ENCODE peak calls at places on chromosome 3, in six cellular contexts. One of them, this sample, is unnamed.

GRCh38 chr3:72149645-72150044 is 364.7 kb upstream of the PROK2 start:
- DNase-seq in stimulated activated CD8-positive, alpha-beta memory T cell treated with anti-CD3 and anti-CD28 coated beads, Interleukin-15, amount 100 ng/mL, for 1 hour: no peak
- DNase-seq in iris pigment epithelial cell: no peak
- DNase-seq in foreskin fibroblast: no peak
- DNase-seq in mesenteric fat pad: no peak
- DNase-seq in nephron progenitor cell: no peak
- DNase-seq in this sample: no peak

GRCh38 chr3:140529558-140529957 is 148.3 kb upstream of the TRIM42 start:
- DNase-seq in stimulated activated CD8-positive, alpha-beta memory T cell treated with anti-CD3 and anti-CD28 coated beads, Interleukin-15, amount 100 ng/mL, for 1 hour: no peak
- DNase-seq in iris pigment epithelial cell: no peak
- DNase-seq in foreskin fibroblast: no peak
- DNase-seq in mesenteric fat pad: no peak
- DNase-seq in nephron progenitor cell: no peak
- DNase-seq in this sample: no peak

GRCh38 chr3:177284383-177284881 is 87.2 kb upstream of the TBL1XR1 start:
- DNase-seq in stimulated activated CD8-positive, alpha-beta memory T cell treated with anti-CD3 and anti-CD28 coated beads, Interleukin-15, amount 100 ng/mL, for 1 hour: no peak
- DNase-seq in iris pigment epithelial cell: peak
- DNase-seq in foreskin fibroblast: peak
- DNase-seq in mesenteric fat pad: no peak
- DNase-seq in nephron progenitor cell: no peak
- DNase-seq in this sample: peak

GRCh38 chr3:122697952-122698625 is 17.4 kb downstream of the PARP14 start:
- DNase-seq in stimulated activated CD8-positive, alpha-beta memory T cell treated with anti-CD3 and anti-CD28 coated beads, Interleukin-15, amount 100 ng/mL, for 1 hour: no peak
- DNase-seq in iris pigment epithelial cell: peak
- DNase-seq in foreskin fibroblast: no peak
- DNase-seq in mesenteric fat pad: no peak
- DNase-seq in nephron progenitor cell: no peak
- DNase-seq in this sample: no peak

GRCh38 chr3:50427255-50427654 is 67.9 kb upstream of the TMEM115 start:
- DNase-seq in stimulated activated CD8-positive, alpha-beta memory T cell treated with anti-CD3 and anti-CD28 coated beads, Interleukin-15, amount 100 ng/mL, for 1 hour: no peak
- DNase-seq in iris pigment epithelial cell: no peak
- DNase-seq in foreskin fibroblast: no peak
- DNase-seq in mesenteric fat pad: no peak
- DNase-seq in nephron progenitor cell: no peak
- DNase-seq in this sample: no peak

GRCh38 chr3:41102053-41102556 is 97.2 kb upstream of the CTNNB1 start:
- DNase-seq in stimulated activated CD8-positive, alpha-beta memory T cell treated with anti-CD3 and anti-CD28 coated beads, Interleukin-15, amount 100 ng/mL, for 1 hour: no peak
- DNase-seq in iris pigment epithelial cell: no peak
- DNase-seq in foreskin fibroblast: no peak
- DNase-seq in mesenteric fat pad: no peak
- DNase-seq in nephron progenitor cell: no peak
- DNase-seq in this sample: no peak

GRCh38 chr3:100210777-100211145 is 50.0 kb upstream of the TBC1D23 start:
- DNase-seq in stimulated activated CD8-positive, alpha-beta memory T cell treated with anti-CD3 and anti-CD28 coated beads, Interleukin-15, amount 100 ng/mL, for 1 hour: no peak
- DNase-seq in iris pigment epithelial cell: peak
- DNase-seq in foreskin fibroblast: peak
- DNase-seq in mesenteric fat pad: no peak
- DNase-seq in nephron progenitor cell: no peak
- DNase-seq in this sample: peak

GRCh38 chr3:149955449-149955848 is 15.2 kb downstream of the PFN2 start:
- DNase-seq in stimulated activated CD8-positive, alpha-beta memory T cell treated with anti-CD3 and anti-CD28 coated beads, Interleukin-15, amount 100 ng/mL, for 1 hour: no peak
- DNase-seq in iris pigment epithelial cell: peak
- DNase-seq in foreskin fibroblast: no peak
- DNase-seq in mesenteric fat pad: no peak
- DNase-seq in nephron progenitor cell: no peak
- DNase-seq in this sample: peak

GRCh38 chr3:177459397-177459796 is 262.1 kb upstream of the TBL1XR1 start:
- DNase-seq in stimulated activated CD8-positive, alpha-beta memory T cell treated with anti-CD3 and anti-CD28 coated beads, Interleukin-15, amount 100 ng/mL, for 1 hour: no peak
- DNase-seq in iris pigment epithelial cell: peak
- DNase-seq in foreskin fibroblast: peak
- DNase-seq in mesenteric fat pad: no peak
- DNase-seq in nephron progenitor cell: no peak
- DNase-seq in this sample: peak

GRCh38 chr3:119681279-119681678 is 4.1 kb upstream of the COX17 start:
- DNase-seq in stimulated activated CD8-positive, alpha-beta memory T cell treated with anti-CD3 and anti-CD28 coated beads, Interleukin-15, amount 100 ng/mL, for 1 hour: no peak
- DNase-seq in iris pigment epithelial cell: peak
- DNase-seq in foreskin fibroblast: peak
- DNase-seq in mesenteric fat pad: no peak
- DNase-seq in nephron progenitor cell: no peak
- DNase-seq in this sample: peak

GRCh38 chr3:146554168-146554760 is 9.9 kb upstream of the PLSCR1 start:
- DNase-seq in stimulated activated CD8-positive, alpha-beta memory T cell treated with anti-CD3 and anti-CD28 coated beads, Interleukin-15, amount 100 ng/mL, for 1 hour: no peak
- DNase-seq in iris pigment epithelial cell: peak
- DNase-seq in foreskin fibroblast: no peak
- DNase-seq in mesenteric fat pad: no peak
- DNase-seq in nephron progenitor cell: no peak
- DNase-seq in this sample: no peak

GRCh38 chr3:39144095-39144747 is 9.2 kb downstream of the CSRNP1 start:
- DNase-seq in stimulated activated CD8-positive, alpha-beta memory T cell treated with anti-CD3 and anti-CD28 coated beads, Interleukin-15, amount 100 ng/mL, for 1 hour: no peak
- DNase-seq in iris pigment epithelial cell: no peak
- DNase-seq in foreskin fibroblast: no peak
- DNase-seq in mesenteric fat pad: peak
- DNase-seq in nephron progenitor cell: no peak
- DNase-seq in this sample: no peak

GRCh38 chr3:101903426-101903825 is 54.1 kb downstream of the NFKBIZ start:
- DNase-seq in stimulated activated CD8-positive, alpha-beta memory T cell treated with anti-CD3 and anti-CD28 coated beads, Interleukin-15, amount 100 ng/mL, for 1 hour: no peak
- DNase-seq in iris pigment epithelial cell: peak
- DNase-seq in foreskin fibroblast: peak
- DNase-seq in mesenteric fat pad: no peak
- DNase-seq in nephron progenitor cell: no peak
- DNase-seq in this sample: peak

GRCh38 chr3:81452406-81452805 is 309.0 kb downstream of the GBE1 start:
- DNase-seq in stimulated activated CD8-positive, alpha-beta memory T cell treated with anti-CD3 and anti-CD28 coated beads, Interleukin-15, amount 100 ng/mL, for 1 hour: no peak
- DNase-seq in iris pigment epithelial cell: peak
- DNase-seq in foreskin fibroblast: no peak
- DNase-seq in mesenteric fat pad: no peak
- DNase-seq in nephron progenitor cell: no peak
- DNase-seq in this sample: no peak

GRCh38 chr3:38446812-38447211 is 6.9 kb upstream of the ACVR2B start:
- DNase-seq in stimulated activated CD8-positive, alpha-beta memory T cell treated with anti-CD3 and anti-CD28 coated beads, Interleukin-15, amount 100 ng/mL, for 1 hour: no peak
- DNase-seq in iris pigment epithelial cell: no peak
- DNase-seq in foreskin fibroblast: no peak
- DNase-seq in mesenteric fat pad: no peak
- DNase-seq in nephron progenitor cell: no peak
- DNase-seq in this sample: no peak

GRCh38 chr3:156816091-156816793 is 9.9 kb upstream of the LEKR1 start:
- DNase-seq in stimulated activated CD8-positive, alpha-beta memory T cell treated with anti-CD3 and anti-CD28 coated beads, Interleukin-15, amount 100 ng/mL, for 1 hour: no peak
- DNase-seq in iris pigment epithelial cell: peak
- DNase-seq in foreskin fibroblast: peak
- DNase-seq in mesenteric fat pad: no peak
- DNase-seq in nephron progenitor cell: peak
- DNase-seq in this sample: no peak

GRCh38 chr3:89570465-89570864 is 463.0 kb downstream of the EPHA3 start:
- DNase-seq in stimulated activated CD8-positive, alpha-beta memory T cell treated with anti-CD3 and anti-CD28 coated beads, Interleukin-15, amount 100 ng/mL, for 1 hour: no peak
- DNase-seq in iris pigment epithelial cell: no peak
- DNase-seq in foreskin fibroblast: no peak
- DNase-seq in mesenteric fat pad: no peak
- DNase-seq in nephron progenitor cell: no peak
- DNase-seq in this sample: no peak

GRCh38 chr3:129934234-129935123 is 40.0 kb upstream of the TRH start:
- DNase-seq in stimulated activated CD8-positive, alpha-beta memory T cell treated with anti-CD3 and anti-CD28 coated beads, Interleukin-15, amount 100 ng/mL, for 1 hour: no peak
- DNase-seq in iris pigment epithelial cell: peak
- DNase-seq in foreskin fibroblast: peak
- DNase-seq in mesenteric fat pad: no peak
- DNase-seq in nephron progenitor cell: peak
- DNase-seq in this sample: no peak

GRCh38 chr3:116155830-116156229 is 289.5 kb downstream of the LSAMP start:
- DNase-seq in stimulated activated CD8-positive, alpha-beta memory T cell treated with anti-CD3 and anti-CD28 coated beads, Interleukin-15, amount 100 ng/mL, for 1 hour: no peak
- DNase-seq in iris pigment epithelial cell: no peak
- DNase-seq in foreskin fibroblast: peak
- DNase-seq in mesenteric fat pad: no peak
- DNase-seq in nephron progenitor cell: no peak
- DNase-seq in this sample: peak

GRCh38 chr3:182925944-182926337 is 54.4 kb downstream of the DCUN1D1 start:
- DNase-seq in stimulated activated CD8-positive, alpha-beta memory T cell treated with anti-CD3 and anti-CD28 coated beads, Interleukin-15, amount 100 ng/mL, for 1 hour: no peak
- DNase-seq in iris pigment epithelial cell: no peak
- DNase-seq in foreskin fibroblast: no peak
- DNase-seq in mesenteric fat pad: no peak
- DNase-seq in nephron progenitor cell: no peak
- DNase-seq in this sample: no peak

GRCh38 chr3:156106721-156107373 is 13.5 kb upstream of the KCNAB1 start:
- DNase-seq in stimulated activated CD8-positive, alpha-beta memory T cell treated with anti-CD3 and anti-CD28 coated beads, Interleukin-15, amount 100 ng/mL, for 1 hour: no peak
- DNase-seq in iris pigment epithelial cell: no peak
- DNase-seq in foreskin fibroblast: no peak
- DNase-seq in mesenteric fat pad: no peak
- DNase-seq in nephron progenitor cell: no peak
- DNase-seq in this sample: peak

GRCh38 chr3:71062920-71063767 is 520.4 kb downstream of the FOXP1 start:
- DNase-seq in stimulated activated CD8-positive, alpha-beta memory T cell treated with anti-CD3 and anti-CD28 coated beads, Interleukin-15, amount 100 ng/mL, for 1 hour: no peak
- DNase-seq in iris pigment epithelial cell: peak
- DNase-seq in foreskin fibroblast: no peak
- DNase-seq in mesenteric fat pad: no peak
- DNase-seq in nephron progenitor cell: no peak
- DNase-seq in this sample: peak

GRCh38 chr3:98734737-98735136 is 28.4 kb upstream of the ST3GAL6 start:
- DNase-seq in stimulated activated CD8-positive, alpha-beta memory T cell treated with anti-CD3 and anti-CD28 coated beads, Interleukin-15, amount 100 ng/mL, for 1 hour: no peak
- DNase-seq in iris pigment epithelial cell: no peak
- DNase-seq in foreskin fibroblast: no peak
- DNase-seq in mesenteric fat pad: no peak
- DNase-seq in nephron progenitor cell: no peak
- DNase-seq in this sample: peak